ENCODE peak calls at places on chromosomes 13 and 19, in six cellular contexts. W is breast epithelium, F is globus pallidus, I is NCI-H345, R is progenitor cell of endocrine pancreas, N is endothelial cell. U is an unnamed sample.

GRCh38 chr13:99517577-99517976 is 16.3 kb downstream of the TM9SF2 start:
- DNase-seq in W (no peak), F (no peak), I (no peak), R (no peak), N (no peak), U (no peak)

GRCh38 chr19:35151273-35152065 is 3.1 kb upstream of the FXYD5 start:
- DNase-seq in W (no peak), F (no peak), I (no peak), R (no peak), N (no peak), U (no peak)

GRCh38 chr19:45172611-45173208 is 5.3 kb downstream of the TRAPPC6A start:
- DNase-seq in W (no peak), F (no peak), I (no peak), R (no peak), N (no peak), U (no peak)

GRCh38 chr19:40612831-40613668 is 11.9 kb downstream of the LTBP4 start:
- DNase-seq in W (no peak), F (no peak), I (peak), R (no peak), N (peak), U (no peak)

GRCh38 chr13:113771709-113772331 is 12.8 kb downstream of the TMEM255B start:
- DNase-seq in W (no peak), F (no peak), I (no peak), R (no peak), N (no peak), U (peak)

GRCh38 chr13:25796474-25796873 is 255.3 kb downstream of the SHISA2 start:
- DNase-seq in W (no peak), F (no peak), I (no peak), R (no peak), N (no peak), U (no peak)

GRCh38 chr19:3366761-3367571 is 583 bp downstream of the NFIC start:
- DNase-seq in W (no peak), F (peak), I (peak), R (no peak), N (no peak), U (peak)

GRCh38 chr19:7841751-7842660 is 12.0 kb downstream of the EVI5L start:
- DNase-seq in W (no peak), F (no peak), I (no peak), R (no peak), N (no peak), U (no peak)

U was measured in LHCN-M2.